ENCODE peak calls at places on chromosomes 4 and X, in eight cellular contexts. L, M, B, Y, J, Z, O and G are unnamed samples.

GRCh38 chr4:87423313-87424031 is 1.1 kb downstream of the NUDT9 start:
- DNase-seq in Z (no peak), B (peak; percentile 56), O (no peak), Y (no peak), M (no peak), L (no peak), J (no peak), G (no peak)

GRCh38 chr4:112085156-112086035 is 59.9 kb upstream of the FAM241A start:
- DNase-seq in J (no peak), L (peak; percentile 6), O (no peak), Z (no peak), Y (no peak), M (no peak), B (no peak), G (no peak)

GRCh38 chr4:83536649-83537352 is 893 bp downstream of the GPAT3 start:
- DNase-seq in Z (no peak), O (no peak), J (no peak), M (no peak), Y (no peak), L (no peak), B (no peak), G (peak; percentile 4)

GRCh38 chrX:19342331-19342906 is 1.3 kb upstream of the PDHA1 start:
- DNase-seq in O (peak; percentile 24), Z (no peak), Y (no peak), B (no peak), L (peak; percentile 34), M (no peak), J (no peak), G (no peak)

GRCh38 chr4:85402371-85402770 is 72.6 kb upstream of the ARHGAP24 start:
- DNase-seq in L (peak; percentile 4), Z (no peak), Y (no peak), M (no peak), O (peak; percentile 24), B (no peak), J (no peak), G (no peak)

GRCh38 chrX:12974217-12974796 is 603 bp upstream of the TMSB4X start:
- DNase-seq in J (no peak), B (peak; percentile 46), Y (peak; percentile 71), O (peak; percentile 85), L (peak; percentile 54), Z (peak; percentile 68), M (peak; percentile 83), G (no peak)

GRCh38 chr4:108851346-108851745 is 88.5 kb upstream of the ETNPPL start:
- DNase-seq in M (no peak), Y (no peak), Z (no peak), O (no peak), J (no peak), L (peak; percentile 20), B (no peak), G (no peak)

GRCh38 chr4:74117024-74117534 is 18.1 kb upstream of the CXCL2 start:
- DNase-seq in B (no peak), Y (no peak), L (peak; percentile 98), J (no peak), O (peak; percentile 89), Z (peak; percentile 66), M (peak; percentile 88), G (peak; percentile 75)

GRCh38 chr4:170697845-170698244 is 608.1 kb upstream of the AADAT start:
- DNase-seq in B (no peak), M (no peak), L (no peak), Z (no peak), O (no peak), J (no peak), Y (no peak), G (no peak)

GRCh38 chr4:100079264-100079663 is 111.0 kb downstream of the DDIT4L start:
- DNase-seq in M (no peak), Z (no peak), J (no peak), B (no peak), Y (no peak), L (no peak), O (no peak), G (no peak)

GRCh38 chr4:60724623-60725022 is 475.5 kb upstream of the ADGRL3 start:
- DNase-seq in M (no peak), O (peak; percentile 38), Y (no peak), L (peak; percentile 95), B (no peak), Z (no peak), J (no peak), G (no peak)

GRCh38 chr4:41661447-41662076 is 87.0 kb downstream of the PHOX2B start:
- DNase-seq in J (no peak), L (peak; percentile 48), M (no peak), Z (no peak), O (peak; percentile 73), Y (peak; percentile 74), B (peak; percentile 56), G (peak; percentile 51)

GRCh38 chr4:83708500-83709175 is 172.7 kb downstream of the GPAT3 start:
- DNase-seq in L (no peak), J (no peak), Y (no peak), Z (no peak), M (no peak), B (no peak), O (no peak), G (no peak)

GRCh38 chrX:103716967-103717366 is 6.3 kb downstream of the TMEM31 start:
- DNase-seq in M (no peak), O (peak; percentile 58), L (peak; percentile 89), B (no peak), Y (no peak), J (no peak), Z (no peak), G (no peak)

GRCh38 chr4:4765811-4766210 is 93.7 kb upstream of the MSX1 start:
- DNase-seq in L (no peak), O (no peak), B (no peak), J (no peak), M (no peak), Y (no peak), Z (no peak), G (no peak)

GRCh38 chrX:129755779-129756650 is 17.2 kb downstream of the XPNPEP2 start:
- DNase-seq in J (no peak), L (no peak), Y (no peak), M (no peak), Z (no peak), B (no peak), O (no peak), G (no peak)

GRCh38 chr4:100848865-100849264 is 331.0 kb upstream of the EMCN start:
- DNase-seq in B (no peak), Y (no peak), M (no peak), J (no peak), Z (no peak), L (no peak), O (peak; percentile 34), G (no peak)

GRCh38 chr4:153036931-153037330 is 100.8 kb downstream of the FHDC1 start:
- DNase-seq in Z (no peak), M (no peak), Y (no peak), J (no peak), O (no peak), B (no peak), L (no peak), G (no peak)

GRCh38 chrX:23503835-23504539 is 163.3 kb upstream of the PRDX4 start:
- DNase-seq in B (no peak), M (peak; percentile 57), O (peak; percentile 89), Z (peak; percentile 67), J (peak; percentile 87), L (peak; percentile 66), Y (peak; percentile 93), G (peak; percentile 83)

GRCh38 chrX:136147966-136148365 is 633 bp downstream of the FHL1 start:
- DNase-seq in L (no peak), M (peak; percentile 74), J (no peak), Y (no peak), Z (no peak), O (no peak), B (no peak), G (no peak)

GRCh38 chrX:136147320-136147901 is at the start of gene FHL1:
- DNase-seq in J (no peak), B (peak; percentile 90), Y (peak; percentile 71), M (peak; percentile 90), O (peak; percentile 40), Z (peak; percentile 48), L (peak; percentile 12), G (peak; percentile 22)

GRCh38 chrX:136146614-136147319 is 566 bp upstream of the FHL1 start:
- DNase-seq in L (no peak), O (peak; percentile 19), B (no peak), Z (no peak), Y (peak; percentile 56), M (no peak), J (no peak), G (no peak)

GRCh38 chrX:136143714-136144113 is 3.6 kb upstream of the FHL1 start:
- DNase-seq in Z (no peak), J (no peak), L (no peak), O (no peak), B (no peak), M (no peak), Y (no peak), G (no peak)

GRCh38 chrX:136148391-136148790 is 1.1 kb downstream of the FHL1 start:
- DNase-seq in J (no peak), M (no peak), Z (no peak), O (no peak), B (no peak), Y (no peak), L (no peak), G (no peak)
- H3K4me3 ChIP-seq in J (peak overlapping the region; percentile 10), M (peak overlapping the region; percentile 88), Z (peak overlapping the region; percentile 42), O (no peak overlapping the region), B (peak overlapping the region; percentile 68), Y (no peak overlapping the region), L (peak overlapping the region; percentile 93), G (peak overlapping the region; percentile 46)

DNA sequence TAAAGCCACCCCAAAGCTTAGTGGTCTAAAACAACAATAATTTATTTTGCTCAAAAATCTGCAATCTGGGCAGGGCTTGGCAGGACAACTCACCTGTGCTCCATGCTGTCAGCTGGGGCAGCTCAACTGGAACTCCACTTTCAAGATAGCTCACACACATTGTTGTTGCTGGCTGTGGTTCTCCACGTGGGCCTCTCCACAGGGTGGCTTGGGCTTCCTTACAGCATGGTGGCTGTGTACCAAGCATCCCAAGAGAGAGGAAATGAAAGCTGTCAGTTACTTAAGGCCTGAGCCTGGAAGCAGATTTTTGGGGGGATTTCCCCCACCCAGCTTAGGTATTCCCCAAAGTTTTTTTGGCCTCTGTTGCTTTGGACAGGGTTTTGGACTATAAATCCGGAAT is 81.1 kb downstream of the BCOR start:
- DNase-seq in Z (no peak), M (no peak), Y (no peak), B (no peak), J (no peak), O (no peak), L (no peak), G (no peak)
- H3K9me3 ChIP-seq in Z (no peaks in the 10 kb centered on the region), M (no peaks in the 10 kb centered on the region), Y (no peaks in the 10 kb centered on the region), B (no peaks in the 10 kb centered on the region), J (no peaks in the 10 kb centered on the region), O (no peaks in the 10 kb centered on the region), L (peaks cover 4% of the 10 kb centered on the region), G (no peaks in the 10 kb centered on the region)

GRCh38 chrX:281166-281999 is at the start of gene PLCXD1:
- DNase-seq in Y (peak; percentile 55), B (peak; percentile 84), J (peak; percentile 64), Z (peak; percentile 33), M (peak; percentile 52), L (peak; percentile 36), O (peak; percentile 89), G (no peak)
- H3K4me3 ChIP-seq in Y (no peak within 1 kb of the TSS), B (peak within 1 kb of the TSS; percentile 33), J (peak within 1 kb of the TSS; percentile 12), Z (no peak within 1 kb of the TSS), M (peak within 1 kb of the TSS; percentile 39), L (peak within 1 kb of the TSS; percentile 33), O (peak within 1 kb of the TSS; percentile 57), G (peak within 1 kb of the TSS; percentile 15)

DNA sequence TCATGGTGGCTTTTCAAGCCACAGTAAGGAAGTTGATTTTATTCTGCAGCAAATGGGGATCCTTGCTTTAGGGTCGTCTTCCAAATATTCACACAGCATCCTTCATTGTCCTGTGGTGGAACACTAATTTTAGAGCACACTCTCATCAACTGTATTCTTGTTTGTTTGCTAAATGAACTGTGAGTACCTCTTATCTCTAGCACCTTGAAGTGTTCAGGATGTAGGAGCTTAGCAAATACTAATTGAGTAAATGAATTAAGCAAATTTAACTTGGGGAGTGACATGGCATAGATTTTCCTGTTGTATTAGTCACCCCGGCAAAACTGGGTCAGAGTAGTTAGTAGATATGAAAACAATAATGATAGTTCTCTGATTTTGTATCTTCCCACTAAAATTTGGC is 156.9 kb downstream of the UBE2NL start:
- DNase-seq in Z (no peak), B (no peak), J (no peak), O (no peak), M (no peak), Y (no peak), L (no peak), G (no peak)
- H3K9me3 ChIP-seq in Z (no peaks in the 10 kb centered on the region), B (no peaks in the 10 kb centered on the region), J (no peaks in the 10 kb centered on the region), O (no peaks in the 10 kb centered on the region), M (no peaks in the 10 kb centered on the region), Y (no peaks in the 10 kb centered on the region), L (no peaks in the 10 kb centered on the region), G (no peaks in the 10 kb centered on the region)